ENCODE peak calls at places on chromosomes 7 and 10, in six cellular contexts. One of them, this sample, is unnamed.
A peak's percentile ranks its signal among the peaks of the same experiment; 100 is the strongest.

GRCh38 chr10:14263041-14263440 is 67.7 kb downstream of the FRMD4A start:
- DNase-seq in lower lobe of right lung: no peak
- DNase-seq in GM23248: no peak
- DNase-seq in Peyer's patch: no peak
- DNase-seq in esophagus squamous epithelium: no peak
- DNase-seq in naive thymus-derived CD4-positive, alpha-beta T cell: no peak
- DNase-seq in this sample: no peak

GRCh38 chr7:50302486-50303081 is 1.9 kb upstream of the IKZF1 start:
- DNase-seq in lower lobe of right lung: no peak
- DNase-seq in GM23248: no peak
- DNase-seq in Peyer's patch: no peak
- DNase-seq in esophagus squamous epithelium: no peak
- DNase-seq in naive thymus-derived CD4-positive, alpha-beta T cell: no peak
- DNase-seq in this sample: no peak

GRCh38 chr7:158454631-158455030 is 133.0 kb downstream of the PTPRN2 start:
- DNase-seq in lower lobe of right lung: no peak
- DNase-seq in GM23248: no peak
- DNase-seq in Peyer's patch: no peak
- DNase-seq in esophagus squamous epithelium: no peak
- DNase-seq in naive thymus-derived CD4-positive, alpha-beta T cell: no peak
- DNase-seq in this sample: no peak

GRCh38 chr7:115183431-115184057 is 261.6 kb downstream of the MDFIC start:
- DNase-seq in lower lobe of right lung: no peak
- DNase-seq in GM23248: no peak
- DNase-seq in Peyer's patch: no peak
- DNase-seq in esophagus squamous epithelium: no peak
- DNase-seq in naive thymus-derived CD4-positive, alpha-beta T cell: peak; percentile 5
- DNase-seq in this sample: no peak

GRCh38 chr10:92111336-92111939 is 179.4 kb downstream of the CPEB3 start:
- DNase-seq in lower lobe of right lung: no peak
- DNase-seq in GM23248: no peak
- DNase-seq in Peyer's patch: no peak
- DNase-seq in esophagus squamous epithelium: no peak
- DNase-seq in naive thymus-derived CD4-positive, alpha-beta T cell: no peak
- DNase-seq in this sample: no peak

GRCh38 chr10:6647811-6648526 is 67.9 kb upstream of the PRKCQ start:
- DNase-seq in lower lobe of right lung: peak; percentile 54
- DNase-seq in GM23248: peak; percentile 10
- DNase-seq in Peyer's patch: peak; percentile 71
- DNase-seq in esophagus squamous epithelium: no peak
- DNase-seq in naive thymus-derived CD4-positive, alpha-beta T cell: peak; percentile 66
- DNase-seq in this sample: no peak

GRCh38 chr7:43572516-43573049 is 10.3 kb upstream of the STK17A start:
- DNase-seq in lower lobe of right lung: no peak
- DNase-seq in GM23248: peak; percentile 99
- DNase-seq in Peyer's patch: peak; percentile 54
- DNase-seq in esophagus squamous epithelium: no peak
- DNase-seq in naive thymus-derived CD4-positive, alpha-beta T cell: no peak
- DNase-seq in this sample: peak; percentile 77

GRCh38 chr7:2309889-2310331 is 4.3 kb downstream of the SNX8 start:
- DNase-seq in lower lobe of right lung: no peak
- DNase-seq in GM23248: no peak
- DNase-seq in Peyer's patch: no peak
- DNase-seq in esophagus squamous epithelium: no peak
- DNase-seq in naive thymus-derived CD4-positive, alpha-beta T cell: no peak
- DNase-seq in this sample: no peak

GRCh38 chr7:143287935-143288826 is at the start of gene CASP2:
- DNase-seq in lower lobe of right lung: peak; percentile 98
- DNase-seq in GM23248: peak; percentile 97
- DNase-seq in Peyer's patch: peak; percentile 99
- DNase-seq in esophagus squamous epithelium: peak; percentile 87
- DNase-seq in naive thymus-derived CD4-positive, alpha-beta T cell: peak; percentile 99
- DNase-seq in this sample: peak; percentile 99

GRCh38 chr7:30681262-30682130 is 760 bp downstream of the CRHR2 start:
- DNase-seq in lower lobe of right lung: peak; percentile 61
- DNase-seq in GM23248: peak; percentile 8
- DNase-seq in Peyer's patch: no peak
- DNase-seq in esophagus squamous epithelium: no peak
- DNase-seq in naive thymus-derived CD4-positive, alpha-beta T cell: no peak
- DNase-seq in this sample: no peak

GRCh38 chr7:69691734-69692133 is 93.5 kb downstream of the AUTS2 start:
- DNase-seq in lower lobe of right lung: no peak
- DNase-seq in GM23248: no peak
- DNase-seq in Peyer's patch: no peak
- DNase-seq in esophagus squamous epithelium: no peak
- DNase-seq in naive thymus-derived CD4-positive, alpha-beta T cell: no peak
- DNase-seq in this sample: no peak

GRCh38 chr10:1476106-1476803 is 261.1 kb downstream of the ADARB2 start:
- DNase-seq in lower lobe of right lung: no peak
- DNase-seq in GM23248: no peak
- DNase-seq in Peyer's patch: no peak
- DNase-seq in esophagus squamous epithelium: no peak
- DNase-seq in naive thymus-derived CD4-positive, alpha-beta T cell: no peak
- DNase-seq in this sample: no peak

GRCh38 chr7:23759556-23760391 is 49.8 kb downstream of the STK31 start:
- DNase-seq in lower lobe of right lung: no peak
- DNase-seq in GM23248: no peak
- DNase-seq in Peyer's patch: no peak
- DNase-seq in esophagus squamous epithelium: no peak
- DNase-seq in naive thymus-derived CD4-positive, alpha-beta T cell: no peak
- DNase-seq in this sample: no peak

GRCh38 chr10:30788307-30788706 is 158.8 kb upstream of the LYZL2 start:
- DNase-seq in lower lobe of right lung: no peak
- DNase-seq in GM23248: peak; percentile 70
- DNase-seq in Peyer's patch: no peak
- DNase-seq in esophagus squamous epithelium: no peak
- DNase-seq in naive thymus-derived CD4-positive, alpha-beta T cell: no peak
- DNase-seq in this sample: no peak

GRCh38 chr7:50696810-50697582 is 85.7 kb downstream of the GRB10 start:
- DNase-seq in lower lobe of right lung: no peak
- DNase-seq in GM23248: peak; percentile 37
- DNase-seq in Peyer's patch: no peak
- DNase-seq in esophagus squamous epithelium: no peak
- DNase-seq in naive thymus-derived CD4-positive, alpha-beta T cell: peak; percentile 31
- DNase-seq in this sample: no peak

GRCh38 chr7:138949421-138950088 is 31.6 kb downstream of the KIAA1549 start:
- DNase-seq in lower lobe of right lung: no peak
- DNase-seq in GM23248: no peak
- DNase-seq in Peyer's patch: no peak
- DNase-seq in esophagus squamous epithelium: no peak
- DNase-seq in naive thymus-derived CD4-positive, alpha-beta T cell: no peak
- DNase-seq in this sample: no peak

GRCh38 chr7:26857534-26858228 is 6.7 kb downstream of the SKAP2 start:
- DNase-seq in lower lobe of right lung: peak; percentile 50
- DNase-seq in GM23248: no peak
- DNase-seq in Peyer's patch: peak; percentile 58
- DNase-seq in esophagus squamous epithelium: no peak
- DNase-seq in naive thymus-derived CD4-positive, alpha-beta T cell: peak; percentile 4
- DNase-seq in this sample: no peak

GRCh38 chr7:3215624-3216585 is 85.1 kb upstream of the SDK1 start:
- DNase-seq in lower lobe of right lung: no peak
- DNase-seq in GM23248: no peak
- DNase-seq in Peyer's patch: no peak
- DNase-seq in esophagus squamous epithelium: no peak
- DNase-seq in naive thymus-derived CD4-positive, alpha-beta T cell: no peak
- DNase-seq in this sample: no peak

GRCh38 chr7:148698397-148699023 is at the start of gene CUL1:
- DNase-seq in lower lobe of right lung: peak; percentile 93
- DNase-seq in GM23248: peak; percentile 88
- DNase-seq in Peyer's patch: peak; percentile 93
- DNase-seq in esophagus squamous epithelium: peak; percentile 25
- DNase-seq in naive thymus-derived CD4-positive, alpha-beta T cell: peak; percentile 81
- DNase-seq in this sample: peak; percentile 92

GRCh38 chr10:76491216-76491615 is 1059.8 kb downstream of the LRMDA start:
- DNase-seq in lower lobe of right lung: no peak
- DNase-seq in GM23248: no peak
- DNase-seq in Peyer's patch: no peak
- DNase-seq in esophagus squamous epithelium: no peak
- DNase-seq in naive thymus-derived CD4-positive, alpha-beta T cell: no peak
- DNase-seq in this sample: no peak

GRCh38 chr7:40095695-40096327 is 38.6 kb downstream of the MPLKIP start:
- DNase-seq in lower lobe of right lung: no peak
- DNase-seq in GM23248: no peak
- DNase-seq in Peyer's patch: no peak
- DNase-seq in esophagus squamous epithelium: no peak
- DNase-seq in naive thymus-derived CD4-positive, alpha-beta T cell: no peak
- DNase-seq in this sample: no peak
- H3K4me1 ChIP-seq in lower lobe of right lung: no peaks in the 10 kb centered on the region
- H3K4me1 ChIP-seq in GM23248: no peaks in the 10 kb centered on the region
- H3K4me1 ChIP-seq in Peyer's patch: no peaks in the 10 kb centered on the region
- H3K4me1 ChIP-seq in esophagus squamous epithelium: peaks cover 4% of the 10 kb centered on the region
- H3K4me1 ChIP-seq in naive thymus-derived CD4-positive, alpha-beta T cell: no peaks in the 10 kb centered on the region
- H3K4me1 ChIP-seq in this sample: no peaks in the 10 kb centered on the region

GRCh38 chr7:106609416-106609815 is 51.5 kb downstream of the CCDC71L start:
- DNase-seq in lower lobe of right lung: no peak
- DNase-seq in GM23248: peak; percentile 89
- DNase-seq in Peyer's patch: no peak
- DNase-seq in esophagus squamous epithelium: no peak
- DNase-seq in naive thymus-derived CD4-positive, alpha-beta T cell: no peak
- DNase-seq in this sample: no peak
- H3K27ac ChIP-seq in lower lobe of right lung: no peak overlapping the region
- H3K27ac ChIP-seq in GM23248: peak overlapping the region; percentile 62
- H3K27ac ChIP-seq in Peyer's patch: no peak overlapping the region
- H3K27ac ChIP-seq in esophagus squamous epithelium: no peak overlapping the region
- H3K27ac ChIP-seq in naive thymus-derived CD4-positive, alpha-beta T cell: no peak overlapping the region
- H3K27ac ChIP-seq in this sample: no peak overlapping the region

GRCh38 chr7:17043012-17043877 is 161.5 kb upstream of the AGR3 start:
- DNase-seq in lower lobe of right lung: no peak
- DNase-seq in GM23248: peak; percentile 73
- DNase-seq in Peyer's patch: no peak
- DNase-seq in esophagus squamous epithelium: no peak
- DNase-seq in naive thymus-derived CD4-positive, alpha-beta T cell: no peak
- DNase-seq in this sample: no peak

GRCh38 chr7:17041324-17041723 is 159.5 kb upstream of the AGR3 start:
- DNase-seq in lower lobe of right lung: no peak
- DNase-seq in GM23248: peak; percentile 87
- DNase-seq in Peyer's patch: no peak
- DNase-seq in esophagus squamous epithelium: no peak
- DNase-seq in naive thymus-derived CD4-positive, alpha-beta T cell: no peak
- DNase-seq in this sample: no peak

GRCh38 chr7:17040701-17041100 is 158.9 kb upstream of the AGR3 start:
- DNase-seq in lower lobe of right lung: no peak
- DNase-seq in GM23248: no peak
- DNase-seq in Peyer's patch: no peak
- DNase-seq in esophagus squamous epithelium: no peak
- DNase-seq in naive thymus-derived CD4-positive, alpha-beta T cell: no peak
- DNase-seq in this sample: no peak

GRCh38 chr7:17044396-17044795 is 162.6 kb upstream of the AGR3 start:
- DNase-seq in lower lobe of right lung: no peak
- DNase-seq in GM23248: no peak
- DNase-seq in Peyer's patch: no peak
- DNase-seq in esophagus squamous epithelium: no peak
- DNase-seq in naive thymus-derived CD4-positive, alpha-beta T cell: no peak
- DNase-seq in this sample: no peak

GRCh38 chr7:17042211-17042610 is 160.4 kb upstream of the AGR3 start:
- DNase-seq in lower lobe of right lung: no peak
- DNase-seq in GM23248: peak; percentile 39
- DNase-seq in Peyer's patch: no peak
- DNase-seq in esophagus squamous epithelium: no peak
- DNase-seq in naive thymus-derived CD4-positive, alpha-beta T cell: no peak
- DNase-seq in this sample: no peak
- H3K4me1 ChIP-seq in lower lobe of right lung: peaks cover 58% of the 10 kb centered on the region
- H3K4me1 ChIP-seq in GM23248: peaks cover 34% of the 10 kb centered on the region
- H3K4me1 ChIP-seq in Peyer's patch: peaks cover 7% of the 10 kb centered on the region
- H3K4me1 ChIP-seq in esophagus squamous epithelium: peaks cover 48% of the 10 kb centered on the region
- H3K4me1 ChIP-seq in naive thymus-derived CD4-positive, alpha-beta T cell: no peaks in the 10 kb centered on the region
- H3K4me1 ChIP-seq in this sample: peaks cover 7% of the 10 kb centered on the region

GRCh38 chr7:156580036-156580435 is 60.5 kb upstream of the RNF32 start:
- DNase-seq in lower lobe of right lung: no peak
- DNase-seq in GM23248: no peak
- DNase-seq in Peyer's patch: no peak
- DNase-seq in esophagus squamous epithelium: no peak
- DNase-seq in naive thymus-derived CD4-positive, alpha-beta T cell: no peak
- DNase-seq in this sample: no peak
- H3K27ac ChIP-seq in lower lobe of right lung: no peak overlapping the region
- H3K27ac ChIP-seq in GM23248: no peak overlapping the region
- H3K27ac ChIP-seq in Peyer's patch: no peak overlapping the region
- H3K27ac ChIP-seq in esophagus squamous epithelium: no peak overlapping the region
- H3K27ac ChIP-seq in naive thymus-derived CD4-positive, alpha-beta T cell: no peak overlapping the region
- H3K27ac ChIP-seq in this sample: no peak overlapping the region

DNA sequence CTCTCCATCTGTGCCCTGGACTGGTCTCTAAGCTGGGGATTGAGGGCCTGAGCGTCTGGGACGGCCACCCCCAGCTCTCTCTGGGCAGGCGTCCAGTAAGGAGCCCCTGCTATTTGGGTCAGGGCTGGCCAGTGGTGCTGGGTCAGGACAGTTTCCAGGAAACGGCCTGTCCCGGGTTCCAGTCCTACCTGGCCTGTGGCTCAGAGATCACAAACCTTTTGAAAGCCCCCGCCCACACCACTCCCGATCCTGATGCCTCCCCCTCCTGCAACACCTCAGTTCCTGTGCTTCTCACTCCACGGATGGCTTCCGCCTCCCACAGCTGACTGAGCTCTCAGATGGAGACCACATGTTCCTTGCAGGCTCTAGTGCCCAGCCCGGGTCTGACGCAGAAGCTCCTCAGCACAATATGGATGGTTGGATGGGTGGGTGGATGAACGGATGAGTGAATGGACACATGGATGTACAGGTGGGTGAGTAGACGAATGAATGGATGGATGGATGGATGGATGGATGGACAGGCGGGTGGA is 91.7 kb upstream of the PDGFA start:
- DNase-seq in lower lobe of right lung: no peak
- DNase-seq in GM23248: no peak
- DNase-seq in Peyer's patch: no peak
- DNase-seq in esophagus squamous epithelium: no peak
- DNase-seq in naive thymus-derived CD4-positive, alpha-beta T cell: no peak
- DNase-seq in this sample: no peak
- H3K4me1 ChIP-seq in lower lobe of right lung: peaks cover 30% of the 10 kb centered on the region
- H3K4me1 ChIP-seq in GM23248: no peaks in the 10 kb centered on the region
- H3K4me1 ChIP-seq in Peyer's patch: no peaks in the 10 kb centered on the region
- H3K4me1 ChIP-seq in esophagus squamous epithelium: peaks cover 54% of the 10 kb centered on the region
- H3K4me1 ChIP-seq in naive thymus-derived CD4-positive, alpha-beta T cell: peaks cover 7% of the 10 kb centered on the region
- H3K4me1 ChIP-seq in this sample: peaks cover 21% of the 10 kb centered on the region

DNA sequence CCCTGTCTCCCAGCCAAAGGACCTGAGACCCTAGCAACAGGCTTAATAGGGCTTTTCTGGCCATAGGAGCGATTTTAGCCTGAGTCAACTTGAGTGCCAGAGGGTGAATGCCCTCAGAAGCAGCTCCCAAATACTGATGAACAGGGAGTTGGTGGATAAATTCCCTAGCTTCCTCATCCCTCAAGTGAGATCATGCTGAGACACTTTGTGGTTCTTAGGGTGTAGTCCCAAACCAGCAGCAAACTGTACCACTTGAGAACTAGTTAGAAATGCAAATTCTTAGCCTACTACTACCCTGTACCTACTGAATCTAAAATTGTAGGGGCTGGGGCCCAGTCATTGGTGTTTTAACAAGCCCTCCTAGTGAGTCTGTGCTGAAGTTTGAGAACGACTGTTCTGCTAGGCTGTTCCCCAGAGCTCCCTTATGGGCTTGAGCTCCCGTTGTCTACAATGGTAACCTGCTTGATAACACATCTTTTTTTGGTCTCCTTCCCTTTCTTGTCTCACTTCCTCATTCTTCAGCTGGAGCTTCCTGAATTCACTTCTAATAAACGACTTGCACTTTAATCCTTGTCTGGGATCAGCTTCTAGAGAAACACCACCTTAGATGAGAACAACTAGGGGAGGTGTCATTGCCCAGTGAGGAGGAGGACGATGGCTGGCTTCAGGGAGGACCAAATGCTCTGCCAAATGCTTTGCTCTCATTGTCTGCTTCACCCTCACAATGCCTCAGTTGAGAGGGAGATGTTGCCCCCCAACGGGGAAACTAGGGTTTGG is 18.2 kb upstream of the CDH23 start:
- DNase-seq in lower lobe of right lung: no peak
- DNase-seq in GM23248: peak; percentile 60
- DNase-seq in Peyer's patch: no peak
- DNase-seq in esophagus squamous epithelium: no peak
- DNase-seq in naive thymus-derived CD4-positive, alpha-beta T cell: no peak
- DNase-seq in this sample: no peak
- H3K27ac ChIP-seq in lower lobe of right lung: peak overlapping the region; percentile 61
- H3K27ac ChIP-seq in GM23248: peak overlapping the region; percentile 14
- H3K27ac ChIP-seq in Peyer's patch: peak overlapping the region; percentile 2
- H3K27ac ChIP-seq in esophagus squamous epithelium: peak overlapping the region; percentile 60
- H3K27ac ChIP-seq in naive thymus-derived CD4-positive, alpha-beta T cell: no peak overlapping the region
- H3K27ac ChIP-seq in this sample: no peak overlapping the region